ENCODE peak calls at places on chromosomes 7 and 10, in eight cellular contexts. E is cardiac muscle cell; B is tibial nerve; W is astrocyte of the cerebellum; G is CD8-positive, alpha-beta T cell; I is NB4; P is IMR-90; J is pancreas. V is an unnamed sample.

GRCh38 chr10:66925896-66926719 is at the start of gene LRRTM3:
- DNase-seq in E (peak), B (peak), W (peak), G (no peak), I (peak), P (peak), J (peak), V (peak)

GRCh38 chr10:132078746-132079345 is 13.1 kb downstream of the JAKMIP3 start:
- DNase-seq in E (no peak), B (no peak), W (no peak), G (no peak), I (no peak), P (no peak), J (no peak), V (no peak)

GRCh38 chr7:30285531-30286284 is 1.3 kb downstream of the ZNRF2 start:
- DNase-seq in E (peak), B (peak), W (peak), G (peak), I (peak), P (peak), J (peak), V (no peak)

GRCh38 chr10:43194861-43195260 is 56.6 kb downstream of the CSGALNACT2 start:
- DNase-seq in E (no peak), B (no peak), W (no peak), G (no peak), I (no peak), P (no peak), J (no peak), V (no peak)

GRCh38 chr10:50310560-50311174 is 59.4 kb upstream of the ASAH2 start:
- DNase-seq in E (peak), B (no peak), W (no peak), G (no peak), I (peak), P (no peak), J (no peak), V (no peak)

GRCh38 chr10:44463511-44464121 is 78.7 kb upstream of the CXCL12 start:
- DNase-seq in E (no peak), B (no peak), W (peak), G (no peak), I (no peak), P (no peak), J (no peak), V (no peak)

GRCh38 chr10:1733720-1734119 is 3.6 kb downstream of the ADARB2 start:
- DNase-seq in E (no peak), B (no peak), W (no peak), G (no peak), I (no peak), P (no peak), J (no peak), V (no peak)

GRCh38 chr7:102140952-102141370 is 145.7 kb upstream of the SH2B2 start:
- DNase-seq in E (no peak), B (no peak), W (no peak), G (no peak), I (peak), P (no peak), J (no peak), V (no peak)

GRCh38 chr7:157483515-157483914 is 146.7 kb downstream of the DNAJB6 start:
- DNase-seq in E (no peak), B (no peak), W (no peak), G (no peak), I (no peak), P (no peak), J (no peak), V (no peak)

GRCh38 chr10:96765406-96766240 is 45.3 kb upstream of the PIK3AP1 start:
- DNase-seq in E (peak), B (peak), W (peak), G (peak), I (peak), P (peak), J (peak), V (no peak)

GRCh38 chr10:3069876-3070275 is 2.5 kb downstream of the PFKP start:
- DNase-seq in E (no peak), B (no peak), W (no peak), G (no peak), I (peak), P (no peak), J (no peak), V (no peak)
- H3K4me3 ChIP-seq in E (peak), B (no peak), W (no peak), G (no peak), I (peak), P (peak), J (no peak), V (peak)

GRCh38 chr7:2792240-2792639 is 51.9 kb downstream of the GNA12 start:
- DNase-seq in E (no peak), B (no peak), W (no peak), G (no peak), I (no peak), P (no peak), J (no peak), V (no peak)
- TF ChIP-seq CTCF in E (no peak), B (no peak), W (no peak), G (no peak), I (no peak), P (no peak), J (no peak), V (no peak)

GRCh38 chr7:26078437-26079362 is 73.3 kb upstream of the NFE2L3 start:
- DNase-seq in E (peak), B (peak), W (no peak), G (peak), I (peak), P (no peak), J (peak), V (no peak)
- H3K4me3 ChIP-seq in E (no peak), B (no peak), W (no peak), G (no peak), I (peak), P (no peak), J (no peak), V (no peak)

GRCh38 chr7:83648464-83649241 is at the start of gene SEMA3E:
- DNase-seq in E (peak), B (peak), W (peak), G (no peak), I (no peak), P (peak), J (no peak), V (peak)
- TF ChIP-seq CTCF in E (no peak), B (no peak), W (peak), G (no peak), I (no peak), P (no peak), J (no peak), V (peak)

GRCh38 chr7:27105161-27106122 is 3.0 kb upstream of the HOXA2 start:
- DNase-seq in E (no peak), B (no peak), W (no peak), G (no peak), I (no peak), P (peak), J (no peak), V (no peak)

GRCh38 chr7:27104244-27105149 is 2.0 kb upstream of the HOXA2 start:
- DNase-seq in E (no peak), B (no peak), W (no peak), G (no peak), I (no peak), P (peak), J (no peak), V (no peak)

GRCh38 chr7:27101906-27102577 is 441 bp downstream of the HOXA2 start:
- DNase-seq in E (no peak), B (no peak), W (no peak), G (no peak), I (peak), P (peak), J (peak), V (no peak)

GRCh38 chr7:27102578-27103442 is at the start of gene HOXA2:
- DNase-seq in E (no peak), B (no peak), W (no peak), G (no peak), I (no peak), P (peak), J (no peak), V (no peak)

GRCh38 chr7:27103489-27104226 is 1.2 kb upstream of the HOXA2 start:
- DNase-seq in E (no peak), B (no peak), W (no peak), G (no peak), I (no peak), P (peak), J (no peak), V (no peak)
- H3K4me3 ChIP-seq in E (no peak), B (peak), W (peak), G (no peak), I (no peak), P (peak), J (no peak), V (no peak)

DNA sequence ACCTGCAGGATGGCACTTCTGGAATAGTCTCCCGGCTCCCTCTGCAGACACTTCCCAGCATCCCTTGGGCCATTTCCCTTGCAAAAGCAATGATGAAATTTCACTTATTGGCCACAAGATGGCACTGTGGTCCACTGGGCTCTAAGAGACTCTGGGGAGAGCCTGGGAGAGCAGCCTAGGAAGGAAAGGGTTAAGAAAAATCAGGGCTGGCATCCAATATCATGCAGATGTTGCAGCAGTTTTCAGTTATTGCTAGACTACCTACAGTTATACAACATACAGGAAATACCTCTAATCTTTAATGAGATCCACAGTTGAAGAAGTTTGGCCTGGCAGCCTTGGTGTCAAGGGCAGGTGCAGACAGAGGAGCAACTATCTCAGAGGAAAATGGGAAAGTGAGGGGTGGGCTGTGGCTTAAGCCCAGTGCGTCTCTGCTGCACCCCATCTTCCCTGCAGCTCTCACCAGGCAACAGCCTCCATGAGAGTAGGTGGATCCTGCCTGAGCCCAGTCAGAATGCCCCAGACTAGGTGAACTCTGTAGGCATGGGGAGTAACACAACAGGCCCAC is 100.2 kb upstream of the PRSS58 start:
- DNase-seq in E (peak), B (no peak), W (peak), G (peak), I (peak), P (peak), J (no peak), V (no peak)
- TF ChIP-seq CTCF in E (peak), B (peak), W (peak), G (peak), I (peak), P (peak), J (peak), V (peak)

DNA sequence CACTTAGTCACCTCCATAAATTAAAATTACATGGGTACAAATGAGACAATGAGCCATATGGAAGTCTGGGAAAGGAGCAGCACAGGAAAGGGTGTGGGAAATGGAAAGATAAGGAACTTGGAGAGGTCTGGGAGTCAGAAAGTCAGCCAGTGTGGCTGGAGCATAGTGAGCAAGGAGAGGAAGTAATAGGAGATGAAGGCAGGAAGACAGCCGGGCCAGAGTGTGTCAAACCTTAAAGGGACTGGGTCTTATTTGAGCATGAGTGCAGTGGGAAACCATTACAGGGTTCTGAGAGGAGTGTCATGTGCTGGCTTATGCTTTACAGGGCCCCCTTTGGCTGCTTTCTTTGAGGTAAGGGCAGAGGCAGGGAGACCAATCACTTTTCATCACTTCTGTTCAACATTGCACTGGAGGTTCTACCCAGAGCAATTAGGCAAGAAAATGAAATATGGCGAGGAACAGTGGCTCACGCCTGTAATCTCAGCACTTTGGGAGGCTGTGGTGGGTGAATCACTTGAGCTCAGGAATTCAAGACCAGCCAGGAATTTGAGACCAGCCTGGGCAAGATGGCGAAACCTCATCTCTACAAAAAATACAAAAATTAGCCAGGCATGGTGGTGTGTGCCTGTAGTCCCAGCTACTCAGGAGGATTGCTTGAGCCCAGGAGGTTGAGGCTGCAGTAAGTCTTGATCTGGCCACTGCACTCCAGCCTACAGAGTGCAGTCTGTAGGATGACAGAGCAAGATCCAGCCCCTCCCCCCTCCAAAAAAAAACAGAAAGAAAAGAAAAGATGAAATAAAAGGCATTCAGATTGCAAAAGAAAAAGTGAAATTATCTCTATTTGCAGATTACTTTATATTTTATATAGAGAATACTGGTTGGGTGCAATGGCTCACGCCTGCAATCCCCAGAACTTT is 21.0 kb upstream of the ZMIZ2 start:
- DNase-seq in E (no peak), B (no peak), W (peak), G (no peak), I (no peak), P (peak), J (no peak), V (no peak)
- H3K4me3 ChIP-seq in E (no peak), B (no peak), W (no peak), G (no peak), I (no peak), P (no peak), J (no peak), V (no peak)

DNA sequence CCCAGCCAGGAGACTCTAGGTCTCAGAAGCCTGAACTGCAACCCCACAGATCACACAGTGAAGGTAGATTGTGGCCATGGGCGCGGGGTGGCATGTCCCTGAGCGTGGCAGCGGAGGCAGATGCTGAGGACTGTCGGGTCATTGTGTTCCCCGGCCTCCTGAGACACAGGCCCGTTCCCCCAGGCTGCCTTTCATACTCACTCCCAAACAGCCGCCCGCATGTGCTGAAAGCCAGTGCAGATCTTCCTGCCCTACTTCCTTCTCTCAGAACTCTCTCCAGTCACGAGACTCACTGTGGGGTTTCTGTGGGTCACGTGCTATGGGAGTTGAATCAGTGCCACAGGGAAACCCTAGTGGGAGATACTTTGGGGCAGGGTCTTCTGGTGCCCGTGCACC is 48.0 kb downstream of the ZNF467 start:
- DNase-seq in E (no peak), B (peak), W (no peak), G (no peak), I (no peak), P (no peak), J (no peak), V (no peak)
- TF ChIP-seq CTCF in E (no peak), B (no peak), W (no peak), G (no peak), I (no peak), P (no peak), J (no peak), V (no peak)